ENCODE peak calls at places on chromosomes 6 and 20, in eight cellular contexts. One of them, this sample, is unnamed.

GRCh38 chr20:42565106-42565990 is 624.4 kb downstream of the PTPRT start:
- DNase-seq in GM06990: no peak
- DNase-seq in nephron progenitor cell: no peak
- DNase-seq in cardiac fibroblast: no peak
- DNase-seq in BJ: no peak
- DNase-seq in cardiac muscle cell: no peak
- DNase-seq in fibroblast of pulmonary artery: no peak
- DNase-seq in uterus: no peak
- DNase-seq in this sample: no peak

GRCh38 chr6:41475164-41475563 is 71.0 kb upstream of the FOXP4 start:
- DNase-seq in GM06990: no peak
- DNase-seq in nephron progenitor cell: no peak
- DNase-seq in cardiac fibroblast: no peak
- DNase-seq in BJ: no peak
- DNase-seq in cardiac muscle cell: no peak
- DNase-seq in fibroblast of pulmonary artery: no peak
- DNase-seq in uterus: no peak
- DNase-seq in this sample: no peak

GRCh38 chr6:132764370-132764769 is 6.7 kb upstream of the VNN2 start:
- DNase-seq in GM06990: no peak
- DNase-seq in nephron progenitor cell: peak; percentile 18
- DNase-seq in cardiac fibroblast: peak; percentile 81
- DNase-seq in BJ: peak; percentile 41
- DNase-seq in cardiac muscle cell: peak; percentile 88
- DNase-seq in fibroblast of pulmonary artery: peak; percentile 82
- DNase-seq in uterus: peak; percentile 21
- DNase-seq in this sample: no peak

GRCh38 chr20:9635756-9636155 is 121.4 kb downstream of the LAMP5 start:
- DNase-seq in GM06990: no peak
- DNase-seq in nephron progenitor cell: no peak
- DNase-seq in cardiac fibroblast: no peak
- DNase-seq in BJ: no peak
- DNase-seq in cardiac muscle cell: no peak
- DNase-seq in fibroblast of pulmonary artery: no peak
- DNase-seq in uterus: no peak
- DNase-seq in this sample: no peak

GRCh38 chr20:48758206-48758820 is 69.5 kb downstream of the PREX1 start:
- DNase-seq in GM06990: no peak
- DNase-seq in nephron progenitor cell: no peak
- DNase-seq in cardiac fibroblast: no peak
- DNase-seq in BJ: peak; percentile 17
- DNase-seq in cardiac muscle cell: no peak
- DNase-seq in fibroblast of pulmonary artery: no peak
- DNase-seq in uterus: no peak
- DNase-seq in this sample: no peak

GRCh38 chr6:16130932-16131387 is 2.1 kb downstream of the MYLIP start:
- DNase-seq in GM06990: peak; percentile 65
- DNase-seq in nephron progenitor cell: peak; percentile 12
- DNase-seq in cardiac fibroblast: peak; percentile 78
- DNase-seq in BJ: no peak
- DNase-seq in cardiac muscle cell: peak; percentile 80
- DNase-seq in fibroblast of pulmonary artery: peak; percentile 81
- DNase-seq in uterus: peak; percentile 78
- DNase-seq in this sample: peak; percentile 71

GRCh38 chr20:59195316-59195993 is 31.8 kb downstream of the ZNF831 start:
- DNase-seq in GM06990: no peak
- DNase-seq in nephron progenitor cell: no peak
- DNase-seq in cardiac fibroblast: no peak
- DNase-seq in BJ: no peak
- DNase-seq in cardiac muscle cell: no peak
- DNase-seq in fibroblast of pulmonary artery: no peak
- DNase-seq in uterus: no peak
- DNase-seq in this sample: no peak

GRCh38 chr20:54267510-54268003 is 59.7 kb downstream of the PFDN4 start:
- DNase-seq in GM06990: no peak
- DNase-seq in nephron progenitor cell: no peak
- DNase-seq in cardiac fibroblast: peak; percentile 22
- DNase-seq in BJ: no peak
- DNase-seq in cardiac muscle cell: peak; percentile 32
- DNase-seq in fibroblast of pulmonary artery: peak; percentile 22
- DNase-seq in uterus: no peak
- DNase-seq in this sample: no peak

GRCh38 chr6:137903933-137904821 is 37.1 kb downstream of the TNFAIP3 start:
- DNase-seq in GM06990: peak; percentile 71
- DNase-seq in nephron progenitor cell: no peak
- DNase-seq in cardiac fibroblast: peak; percentile 53
- DNase-seq in BJ: no peak
- DNase-seq in cardiac muscle cell: peak; percentile 40
- DNase-seq in fibroblast of pulmonary artery: peak; percentile 47
- DNase-seq in uterus: no peak
- DNase-seq in this sample: peak; percentile 42

GRCh38 chr6:166579234-166579575 is 7.3 kb downstream of the RAMACL start:
- DNase-seq in GM06990: no peak
- DNase-seq in nephron progenitor cell: no peak
- DNase-seq in cardiac fibroblast: no peak
- DNase-seq in BJ: no peak
- DNase-seq in cardiac muscle cell: peak; percentile 12
- DNase-seq in fibroblast of pulmonary artery: no peak
- DNase-seq in uterus: no peak
- DNase-seq in this sample: no peak

GRCh38 chr6:6962086-6962485 is 145.7 kb upstream of the RREB1 start:
- DNase-seq in GM06990: no peak
- DNase-seq in nephron progenitor cell: no peak
- DNase-seq in cardiac fibroblast: no peak
- DNase-seq in BJ: no peak
- DNase-seq in cardiac muscle cell: no peak
- DNase-seq in fibroblast of pulmonary artery: no peak
- DNase-seq in uterus: no peak
- DNase-seq in this sample: no peak

GRCh38 chr6:46862381-46862780 is 59.4 kb downstream of the ADGRF5 start:
- DNase-seq in GM06990: no peak
- DNase-seq in nephron progenitor cell: no peak
- DNase-seq in cardiac fibroblast: no peak
- DNase-seq in BJ: no peak
- DNase-seq in cardiac muscle cell: no peak
- DNase-seq in fibroblast of pulmonary artery: no peak
- DNase-seq in uterus: no peak
- DNase-seq in this sample: no peak

GRCh38 chr20:52410746-52411317 is 219.3 kb upstream of the ZFP64 start:
- DNase-seq in GM06990: no peak
- DNase-seq in nephron progenitor cell: no peak
- DNase-seq in cardiac fibroblast: no peak
- DNase-seq in BJ: no peak
- DNase-seq in cardiac muscle cell: peak; percentile 4
- DNase-seq in fibroblast of pulmonary artery: no peak
- DNase-seq in uterus: no peak
- DNase-seq in this sample: no peak

GRCh38 chr6:1575213-1576041 is 34.3 kb upstream of the FOXC1 start:
- DNase-seq in GM06990: no peak
- DNase-seq in nephron progenitor cell: peak; percentile 56
- DNase-seq in cardiac fibroblast: peak; percentile 38
- DNase-seq in BJ: no peak
- DNase-seq in cardiac muscle cell: peak; percentile 81
- DNase-seq in fibroblast of pulmonary artery: peak; percentile 59
- DNase-seq in uterus: no peak
- DNase-seq in this sample: no peak

GRCh38 chr6:112044856-112045255 is 9.0 kb upstream of the CCN6 start:
- DNase-seq in GM06990: no peak
- DNase-seq in nephron progenitor cell: no peak
- DNase-seq in cardiac fibroblast: peak; percentile 90
- DNase-seq in BJ: peak; percentile 92
- DNase-seq in cardiac muscle cell: peak; percentile 85
- DNase-seq in fibroblast of pulmonary artery: peak; percentile 90
- DNase-seq in uterus: peak; percentile 61
- DNase-seq in this sample: no peak

GRCh38 chr6:18684343-18684742 is 297.2 kb downstream of the RNF144B start:
- DNase-seq in GM06990: no peak
- DNase-seq in nephron progenitor cell: no peak
- DNase-seq in cardiac fibroblast: no peak
- DNase-seq in BJ: no peak
- DNase-seq in cardiac muscle cell: no peak
- DNase-seq in fibroblast of pulmonary artery: no peak
- DNase-seq in uterus: no peak
- DNase-seq in this sample: no peak

GRCh38 chr6:18681828-18682503 is 294.8 kb downstream of the RNF144B start:
- DNase-seq in GM06990: no peak
- DNase-seq in nephron progenitor cell: no peak
- DNase-seq in cardiac fibroblast: no peak
- DNase-seq in BJ: no peak
- DNase-seq in cardiac muscle cell: no peak
- DNase-seq in fibroblast of pulmonary artery: no peak
- DNase-seq in uterus: no peak
- DNase-seq in this sample: no peak

DNA sequence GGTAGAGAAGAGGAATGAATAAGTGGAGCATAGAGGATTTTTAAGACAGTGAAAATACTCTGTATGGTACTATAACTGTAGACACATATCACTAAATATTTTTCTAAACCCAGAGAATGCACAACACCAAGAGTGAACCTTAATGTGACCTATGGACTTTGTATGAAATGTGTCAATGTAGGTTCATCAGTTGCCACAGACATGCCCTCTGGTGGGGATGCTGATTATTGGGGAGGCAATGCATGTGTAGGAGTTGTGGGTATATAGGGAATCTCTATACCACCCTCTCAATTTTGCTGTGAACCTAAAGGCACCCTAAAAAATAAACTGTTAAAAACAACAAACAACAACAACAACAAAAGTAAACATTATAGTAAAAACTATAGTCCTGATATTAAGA is 293.7 kb downstream of the RNF144B start:
- DNase-seq in GM06990: no peak
- DNase-seq in nephron progenitor cell: no peak
- DNase-seq in cardiac fibroblast: no peak
- DNase-seq in BJ: no peak
- DNase-seq in cardiac muscle cell: no peak
- DNase-seq in fibroblast of pulmonary artery: no peak
- DNase-seq in uterus: no peak
- DNase-seq in this sample: no peak
- TF ChIP-seq CTCF in GM06990: no peak
- TF ChIP-seq CTCF in nephron progenitor cell: no peak
- TF ChIP-seq CTCF in cardiac fibroblast: no peak
- TF ChIP-seq CTCF in BJ: no peak
- TF ChIP-seq CTCF in cardiac muscle cell: no peak
- TF ChIP-seq CTCF in fibroblast of pulmonary artery: no peak
- TF ChIP-seq CTCF in uterus: no peak
- TF ChIP-seq CTCF in this sample: no peak

DNA sequence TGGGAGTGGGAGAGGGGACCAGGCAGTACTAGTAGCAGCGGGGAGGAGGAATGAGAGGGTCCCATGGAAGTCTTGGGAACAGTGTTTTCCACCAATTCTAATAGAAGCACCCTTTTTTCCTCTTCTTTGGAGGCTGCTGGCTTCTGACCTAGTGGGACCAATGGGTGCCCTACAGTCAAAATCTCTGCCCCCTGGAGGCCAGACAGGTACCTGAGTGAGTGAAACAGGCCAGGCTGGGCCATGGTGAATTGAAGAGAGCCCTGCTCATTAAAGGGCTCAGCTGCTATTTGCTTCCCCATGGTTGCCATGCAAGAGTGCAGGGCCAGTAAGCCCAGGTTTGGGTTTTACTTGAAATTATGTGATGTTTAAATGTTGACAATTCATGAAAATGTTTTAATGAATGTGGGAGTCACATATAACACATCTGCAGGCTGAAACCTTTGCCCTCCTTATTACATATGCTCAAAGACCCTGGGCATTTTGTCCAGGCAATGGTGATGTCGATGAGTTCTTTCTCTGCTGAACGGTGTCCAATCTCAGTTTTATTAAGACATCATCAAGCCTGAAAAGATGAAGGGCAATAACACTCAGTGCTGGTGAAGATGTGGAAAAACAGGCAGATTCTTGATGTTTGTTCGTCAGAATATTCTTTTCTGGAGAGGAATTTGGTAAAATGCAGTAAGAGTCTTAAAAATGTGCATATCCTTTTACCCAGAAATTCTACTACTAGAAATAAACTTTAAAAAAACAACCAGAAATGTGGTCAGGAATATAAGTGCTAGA is 42.3 kb upstream of the OCSTAMP start:
- DNase-seq in GM06990: no peak
- DNase-seq in nephron progenitor cell: no peak
- DNase-seq in cardiac fibroblast: no peak
- DNase-seq in BJ: no peak
- DNase-seq in cardiac muscle cell: no peak
- DNase-seq in fibroblast of pulmonary artery: no peak
- DNase-seq in uterus: no peak
- DNase-seq in this sample: no peak
- TF ChIP-seq CTCF in GM06990: peak; percentile 53
- TF ChIP-seq CTCF in nephron progenitor cell: no peak
- TF ChIP-seq CTCF in cardiac fibroblast: no peak
- TF ChIP-seq CTCF in BJ: no peak
- TF ChIP-seq CTCF in cardiac muscle cell: peak; percentile 6
- TF ChIP-seq CTCF in fibroblast of pulmonary artery: no peak
- TF ChIP-seq CTCF in uterus: no peak
- TF ChIP-seq CTCF in this sample: peak; percentile 6

DNA sequence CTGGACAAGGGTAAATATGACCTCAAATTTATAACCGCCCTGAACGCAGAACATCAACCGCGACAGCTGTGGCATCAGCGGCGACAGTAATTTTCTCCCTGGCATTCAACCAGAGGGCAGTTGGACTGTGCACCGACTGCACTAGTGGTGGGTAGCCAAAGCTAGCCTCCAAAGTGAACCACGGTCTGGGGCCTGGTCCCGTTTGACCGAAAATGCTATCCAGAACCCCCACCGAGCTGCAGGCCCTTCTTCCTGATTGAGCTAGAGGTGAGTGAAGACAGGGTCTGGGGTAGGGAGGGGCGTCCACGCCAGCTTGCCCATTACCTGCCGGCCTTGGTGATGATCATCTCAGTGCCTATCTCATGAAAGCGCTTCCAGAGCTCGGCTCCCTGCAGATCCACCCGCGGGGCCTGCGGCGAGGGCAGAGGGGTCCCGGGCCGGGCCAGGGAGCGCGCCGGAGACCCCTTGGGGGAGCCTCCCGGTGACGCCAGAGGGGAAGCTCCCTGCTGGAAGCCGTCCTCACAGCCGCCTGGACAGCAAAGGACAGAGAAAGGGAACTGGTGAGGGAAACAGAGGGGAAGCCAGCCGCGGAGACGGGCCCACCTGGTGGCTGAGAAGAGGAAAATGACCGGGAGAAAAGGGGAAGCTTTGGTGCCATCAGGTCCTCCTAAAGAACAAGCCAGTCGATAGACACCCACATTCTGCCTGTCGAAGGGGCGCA is 2.0 kb downstream of the TBX18 start:
- DNase-seq in GM06990: no peak
- DNase-seq in nephron progenitor cell: peak; percentile 50
- DNase-seq in cardiac fibroblast: peak; percentile 75
- DNase-seq in BJ: no peak
- DNase-seq in cardiac muscle cell: peak; percentile 70
- DNase-seq in fibroblast of pulmonary artery: peak; percentile 74
- DNase-seq in uterus: no peak
- DNase-seq in this sample: no peak
- TF ChIP-seq CTCF in GM06990: no peak
- TF ChIP-seq CTCF in nephron progenitor cell: no peak
- TF ChIP-seq CTCF in cardiac fibroblast: peak; percentile 32
- TF ChIP-seq CTCF in BJ: peak; percentile 47
- TF ChIP-seq CTCF in cardiac muscle cell: peak; percentile 39
- TF ChIP-seq CTCF in fibroblast of pulmonary artery: peak; percentile 35
- TF ChIP-seq CTCF in uterus: no peak
- TF ChIP-seq CTCF in this sample: no peak

DNA sequence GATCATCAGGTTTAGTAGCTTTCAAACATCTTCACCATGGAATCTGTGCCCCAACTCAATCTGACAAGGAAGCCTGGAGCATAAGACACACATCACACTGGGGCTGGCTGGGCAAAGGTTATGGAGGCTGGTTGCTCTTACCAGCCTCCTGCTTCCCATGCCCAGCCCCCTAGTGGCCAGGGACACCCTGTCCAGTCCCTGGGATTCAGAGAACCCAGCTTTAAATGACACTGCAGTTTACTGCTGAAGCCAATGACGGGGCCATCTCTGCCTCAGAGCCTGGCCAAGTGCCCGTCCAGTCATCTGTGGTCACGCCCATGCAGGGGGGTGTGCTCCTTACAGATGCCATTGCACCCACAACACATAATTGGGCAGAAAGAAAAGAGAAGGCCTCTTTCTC is 272.9 kb downstream of the SMOC2 start:
- DNase-seq in GM06990: no peak
- DNase-seq in nephron progenitor cell: no peak
- DNase-seq in cardiac fibroblast: peak; percentile 21
- DNase-seq in BJ: no peak
- DNase-seq in cardiac muscle cell: peak; percentile 22
- DNase-seq in fibroblast of pulmonary artery: no peak
- DNase-seq in uterus: no peak
- DNase-seq in this sample: no peak
- TF ChIP-seq CTCF in GM06990: no peak
- TF ChIP-seq CTCF in nephron progenitor cell: peak; percentile 37
- TF ChIP-seq CTCF in cardiac fibroblast: peak; percentile 30
- TF ChIP-seq CTCF in BJ: no peak
- TF ChIP-seq CTCF in cardiac muscle cell: peak; percentile 41
- TF ChIP-seq CTCF in fibroblast of pulmonary artery: no peak
- TF ChIP-seq CTCF in uterus: no peak
- TF ChIP-seq CTCF in this sample: no peak

This sample was measured in GM13976.